ENCODE peak calls at places on chromosome 17, in nine cellular contexts. Y is testis; V is AG10803; S is thyroid gland; N is colonic mucosa; E is CD4-positive, alpha-beta T cell; W is spleen; O is GM12878; U is upper lobe of left lung. A is an unnamed sample.

GRCh38 chr17:77957215-77957868 is 1.2 kb upstream of the TNRC6C start:
- DNase-seq in U (no peak), W (no peak), Y (no peak), N (no peak), V (peak), E (no peak), S (no peak), O (peak), A (peak)

GRCh38 chr17:44909681-44910144 is 5.6 kb downstream of the GFAP start:
- DNase-seq in U (no peak), N (no peak), V (peak), O (no peak), S (no peak), Y (no peak), W (peak), E (no peak), A (no peak)

GRCh38 chr17:56593741-56594527 is 435 bp downstream of the NOG start:
- DNase-seq in U (peak), N (peak), Y (peak), S (peak), V (peak), O (no peak), W (peak), E (peak), A (peak)

GRCh38 chr17:12566281-12567002 is 99.2 kb upstream of the MYOCD start:
- DNase-seq in W (no peak), U (no peak), E (no peak), Y (no peak), S (peak), V (no peak), O (no peak), N (no peak), A (no peak)

GRCh38 chr17:18258356-18259038 is at the start of gene FLII:
- DNase-seq in N (peak), Y (peak), O (no peak), E (peak), V (peak), S (peak), W (peak), U (peak), A (no peak)

GRCh38 chr17:52158450-52159042 is at the start of gene CA10:
- DNase-seq in S (no peak), E (no peak), W (no peak), Y (no peak), O (no peak), V (no peak), U (no peak), N (no peak), A (no peak)

GRCh38 chr17:59521465-59522126 is 43.8 kb upstream of the DHX40 start:
- DNase-seq in W (peak), U (peak), V (peak), N (peak), S (peak), E (peak), O (peak), Y (peak), A (peak)

GRCh38 chr17:79088997-79089328 is 14.3 kb downstream of the ENGASE start:
- DNase-seq in S (no peak), E (no peak), Y (no peak), O (no peak), U (no peak), V (no peak), N (no peak), W (no peak), A (no peak)

GRCh38 chr17:16922386-16923096 is 49.4 kb downstream of the TNFRSF13B start:
- DNase-seq in U (peak), W (no peak), E (no peak), N (no peak), V (no peak), S (no peak), Y (no peak), O (no peak), A (no peak)

GRCh38 chr17:58331815-58332719 is 3.5 kb upstream of the TSPOAP1 start:
- DNase-seq in S (peak), O (peak), U (peak), W (peak), Y (peak), N (peak), V (no peak), E (peak), A (no peak)

GRCh38 chr17:72151565-72152391 is 31.0 kb downstream of the SOX9 start:
- DNase-seq in W (no peak), Y (peak), N (peak), E (no peak), S (peak), O (no peak), U (peak), V (peak), A (no peak)

GRCh38 chr17:7207120-7208001 is 12.3 kb downstream of the DLG4 start:
- DNase-seq in U (no peak), V (no peak), S (no peak), W (peak), Y (peak), O (no peak), N (no peak), E (no peak), A (no peak)

GRCh38 chr17:69732272-69732671 is 317.8 kb downstream of the MAP2K6 start:
- DNase-seq in O (no peak), E (no peak), V (no peak), U (no peak), N (no peak), S (no peak), Y (no peak), W (no peak), A (no peak)

GRCh38 chr17:65455972-65456343 is 105.5 kb downstream of the AXIN2 start:
- DNase-seq in W (no peak), V (peak), U (peak), O (no peak), E (peak), S (peak), Y (no peak), N (peak), A (no peak)

GRCh38 chr17:15451681-15452080 is 15.7 kb downstream of the CDRT4 start:
- DNase-seq in O (no peak), V (no peak), N (no peak), Y (no peak), E (no peak), S (no peak), W (no peak), U (no peak), A (no peak)

GRCh38 chr17:79036609-79037008 is 12.6 kb downstream of the C1QTNF1 start:
- DNase-seq in N (no peak), O (no peak), E (no peak), W (no peak), Y (no peak), S (no peak), U (peak), V (peak), A (no peak)

GRCh38 chr17:58677204-58677880 is 14.5 kb downstream of the TEX14 start:
- DNase-seq in N (no peak), W (no peak), U (no peak), E (no peak), Y (no peak), O (no peak), V (no peak), S (no peak), A (no peak)

GRCh38 chr17:2232244-2232638 is 71.3 kb downstream of the SMG6 start:
- DNase-seq in N (no peak), E (no peak), Y (no peak), V (peak), O (no peak), U (no peak), W (no peak), S (no peak), A (no peak)

GRCh38 chr17:10603889-10604288 is 53.2 kb downstream of the MYH3 start:
- DNase-seq in N (no peak), E (no peak), V (no peak), Y (no peak), S (no peak), U (no peak), O (no peak), W (no peak), A (no peak)

GRCh38 chr17:1485311-1485747 is 7.2 kb downstream of the MYO1C start:
- DNase-seq in V (no peak), N (peak), S (peak), E (no peak), U (peak), W (peak), Y (no peak), O (no peak), A (no peak)

GRCh38 chr17:78387982-78388941 is 9.8 kb downstream of the PGS1 start:
- DNase-seq in O (no peak), Y (no peak), E (no peak), N (no peak), U (peak), W (no peak), S (peak), V (no peak), A (no peak)

DNA sequence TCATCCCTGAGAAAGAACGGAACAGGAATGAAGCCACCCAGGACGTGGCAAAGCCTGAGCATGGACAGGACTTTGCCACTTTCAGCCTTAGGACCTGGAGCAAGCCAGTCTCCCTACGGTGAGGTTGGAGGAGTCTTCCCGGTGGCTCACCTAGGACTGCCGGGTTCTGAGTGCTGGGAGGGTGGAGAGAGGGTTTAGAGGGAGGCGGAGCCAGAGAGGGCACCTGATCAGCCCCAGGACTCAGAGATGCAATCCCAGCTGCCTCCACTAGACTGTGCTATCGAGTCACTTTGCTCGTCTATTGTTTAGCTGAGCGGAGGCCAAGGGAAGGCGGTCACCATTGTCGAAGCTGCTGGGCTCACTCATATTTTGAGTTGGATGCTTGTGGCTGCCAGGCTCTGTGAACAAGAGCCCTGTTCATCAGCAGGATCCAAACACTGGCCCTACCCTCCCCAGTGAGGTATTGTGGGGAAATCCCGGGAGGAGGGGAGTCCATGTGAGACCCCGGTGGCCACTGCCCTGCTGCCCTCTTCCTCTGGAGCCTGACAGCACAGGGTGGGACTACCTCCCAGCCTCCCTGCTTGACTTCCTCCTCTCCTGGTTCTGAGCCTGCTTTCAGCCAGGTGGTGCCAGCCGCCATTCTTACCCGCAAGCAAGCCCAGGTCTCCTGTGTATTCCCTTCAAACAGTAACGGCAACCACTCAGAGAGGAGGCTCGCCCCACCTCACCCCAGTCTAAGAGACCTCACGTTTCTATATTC is 7.0 kb downstream of the KRT14 start:
- DNase-seq in Y (peak), S (peak), W (peak), E (peak), N (peak), O (peak), V (peak), U (peak), A (peak)
- TF ChIP-seq CTCF in Y (peak), S (peak), W (peak), E (no peak), N (peak), O (peak), V (peak), U (peak), A (peak)

GRCh38 chr17:81397314-81398169 is 2.3 kb downstream of the BAHCC1 start:
- DNase-seq in O (no peak), U (no peak), W (no peak), N (peak), Y (no peak), E (no peak), V (peak), S (peak), A (no peak)
- TF ChIP-seq CTCF in O (no peak), U (no peak), W (no peak), N (no peak), Y (no peak), E (no peak), V (peak), S (no peak), A (peak)

DNA sequence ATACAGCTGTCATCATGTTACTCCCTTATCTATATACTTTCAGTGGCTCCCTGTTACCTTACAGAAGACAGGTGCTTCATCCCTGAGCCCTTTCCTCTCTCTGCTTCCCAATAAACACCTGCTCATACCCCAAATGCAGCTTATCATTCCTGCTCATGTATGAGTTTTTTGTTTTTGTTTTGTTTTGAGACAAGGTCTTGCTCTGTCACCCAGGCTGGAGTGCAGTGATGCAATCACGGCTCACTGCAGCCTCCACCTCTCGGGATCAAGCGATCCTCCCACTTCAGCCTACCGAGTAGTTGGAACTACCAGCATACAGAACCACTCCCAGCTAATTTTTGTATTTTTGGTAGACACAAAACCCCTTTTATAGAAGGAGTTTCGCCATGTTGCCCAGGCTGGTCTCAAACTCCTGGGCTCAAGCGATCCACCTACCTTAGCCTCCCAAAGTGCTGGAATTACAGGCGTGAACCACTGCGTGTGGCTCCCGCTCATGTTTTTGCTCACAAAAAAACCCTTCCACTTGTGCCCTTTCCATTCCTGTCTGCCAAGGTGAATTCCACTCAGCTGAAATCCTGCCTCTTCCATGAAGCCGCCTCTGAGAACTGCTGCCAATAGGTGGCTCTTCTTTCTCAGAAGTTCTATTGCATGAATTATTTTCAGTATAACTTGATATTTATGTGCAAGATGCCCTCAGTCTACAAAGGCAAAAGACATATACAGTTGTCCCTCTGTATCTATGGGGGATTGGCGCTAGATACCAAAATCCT is 7.9 kb upstream of the RNF157 start:
- DNase-seq in O (no peak), Y (no peak), N (no peak), U (peak), S (no peak), V (no peak), W (no peak), E (no peak), A (no peak)
- TF ChIP-seq CTCF in O (no peak), Y (no peak), N (no peak), U (no peak), S (no peak), V (no peak), W (no peak), E (no peak), A (no peak)

DNA sequence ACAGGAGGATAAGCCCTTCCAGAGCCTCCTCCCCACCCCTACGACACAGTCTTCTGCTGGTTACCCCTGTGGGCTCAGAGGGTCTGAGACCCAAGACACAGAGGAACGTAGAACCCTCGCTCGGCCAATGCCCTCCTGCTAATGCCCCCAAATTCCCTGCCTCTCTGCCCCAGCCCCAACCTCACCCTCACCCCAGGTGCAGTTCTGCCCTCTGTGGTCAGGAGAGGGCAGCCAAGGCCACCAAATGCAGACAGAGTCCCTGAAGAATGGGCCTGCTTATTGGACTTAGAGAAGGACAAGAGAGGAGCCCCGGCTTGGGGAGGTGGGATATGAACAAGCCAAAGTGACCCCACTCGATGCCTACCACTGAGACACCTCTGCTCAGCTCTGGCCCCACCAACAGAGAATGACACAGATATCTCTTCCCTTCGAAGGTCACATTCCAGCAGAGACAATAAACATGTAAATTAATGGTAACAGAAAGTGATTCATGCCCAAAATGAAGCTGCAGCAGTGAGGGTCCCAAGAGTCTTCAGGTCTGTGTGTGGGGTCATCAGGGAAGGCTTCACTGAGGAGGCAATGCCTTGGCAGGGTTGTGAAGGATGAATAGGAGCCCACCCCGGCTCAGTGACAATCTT is 80.9 kb upstream of the CCL1 start:
- DNase-seq in N (no peak), O (no peak), V (no peak), E (peak), S (no peak), W (peak), U (no peak), Y (peak), A (no peak)
- TF ChIP-seq CTCF in N (no peak), O (no peak), V (peak), E (no peak), S (no peak), W (no peak), U (no peak), Y (no peak), A (peak)